ENCODE peak calls at places on chromosome 18, in four cellular contexts. V is mucosa of descending colon; G is body of pancreas; I is CD4-positive, alpha-beta memory T cell. P is an unnamed sample.

GRCh38 chr18:47936975-47937374 is 6.5 kb upstream of the SMAD2 start:
- DNase-seq in V (no peak), G (no peak), I (no peak), P (no peak)

GRCh38 chr18:9578306-9578705 is 36.1 kb downstream of the PPP4R1 start:
- DNase-seq in V (no peak), G (no peak), I (no peak), P (no peak)

GRCh38 chr18:42426496-42427015 is 471.5 kb downstream of the PIK3C3 start:
- DNase-seq in V (no peak), G (no peak), I (no peak), P (no peak)

GRCh38 chr18:9648431-9649163 is 34.2 kb upstream of the PPP4R1 start:
- DNase-seq in V (no peak), G (no peak), I (no peak), P (peak; percentile 22)

GRCh38 chr18:73758446-73758845 is 389.2 kb downstream of the FBXO15 start:
- DNase-seq in V (no peak), G (no peak), I (no peak), P (no peak)

GRCh38 chr18:13797157-13797611 is 26.8 kb upstream of the MC5R start:
- DNase-seq in V (no peak), G (no peak), I (no peak), P (no peak)

GRCh38 chr18:73962251-73962650 is 185.4 kb downstream of the FBXO15 start:
- DNase-seq in V (no peak), G (no peak), I (no peak), P (no peak)

GRCh38 chr18:49459404-49460171 is 857 bp downstream of the DYM start:
- DNase-seq in V (peak; percentile 50), G (peak; percentile 19), I (peak; percentile 21), P (no peak)

GRCh38 chr18:33928226-33928625 is 296.5 kb downstream of the NOL4 start:
- DNase-seq in V (no peak), G (no peak), I (no peak), P (no peak)

GRCh38 chr18:63795611-63796010 is 20.4 kb downstream of the SERPINB7 start:
- DNase-seq in V (no peak), G (no peak), I (no peak), P (no peak)

GRCh38 chr18:42113529-42114191 is 158.6 kb downstream of the PIK3C3 start:
- DNase-seq in V (no peak), G (no peak), I (no peak), P (no peak)

GRCh38 chr18:48300463-48300961 is 108.7 kb downstream of the ZBTB7C start:
- DNase-seq in V (peak; percentile 72), G (peak; percentile 13), I (no peak), P (no peak)

GRCh38 chr18:62781893-62782292 is 66.6 kb downstream of the PHLPP1 start:
- DNase-seq in V (no peak), G (peak; percentile 7), I (no peak), P (no peak)

GRCh38 chr18:12377556-12378553 is 828 bp upstream of the AFG3L2 start:
- DNase-seq in V (no peak), G (no peak), I (no peak), P (no peak)

GRCh38 chr18:79971211-79971952 is 6.9 kb downstream of the HSBP1L1 start:
- DNase-seq in V (no peak), G (no peak), I (no peak), P (no peak)

DNA sequence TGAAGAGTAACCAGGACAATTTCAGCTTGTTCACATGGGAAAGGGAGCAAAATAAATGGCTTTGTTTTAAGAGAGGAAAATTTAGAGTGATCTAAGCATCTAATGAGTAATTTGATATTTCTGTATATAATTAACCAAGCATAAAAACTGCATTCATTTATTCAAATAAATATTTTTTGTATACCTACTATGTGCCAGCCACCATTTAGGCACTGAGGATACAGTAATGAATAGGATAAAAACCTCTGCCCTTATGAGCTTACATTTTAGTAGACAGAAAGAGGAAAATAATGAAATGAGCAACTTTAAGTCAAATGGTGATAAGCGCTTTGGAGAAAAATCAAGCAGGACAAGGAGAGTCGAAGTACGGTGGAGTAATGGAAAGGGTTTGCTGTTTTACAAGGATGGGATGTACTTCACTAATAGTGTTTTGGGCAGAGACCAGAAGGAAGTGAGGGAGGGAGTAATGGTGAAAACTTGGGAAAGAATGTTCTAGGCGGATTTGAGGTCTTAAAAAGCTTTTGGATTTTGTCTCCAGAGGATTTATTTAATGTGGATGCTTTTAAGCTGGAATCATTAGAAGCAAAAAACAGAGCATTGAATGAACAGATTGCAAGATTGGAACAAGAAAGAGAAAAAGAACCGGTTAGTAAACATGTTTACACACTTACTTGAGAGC is 17.4 kb downstream of the NDC80 start:
- DNase-seq in V (no peak), G (no peak), I (no peak), P (no peak)
- H3K4me3 ChIP-seq in V (no peak overlapping the region), G (no peak overlapping the region), I (no peak overlapping the region), P (no peak overlapping the region)

GRCh38 chr18:57353137-57353939 is 981 bp downstream of the ST8SIA3 start:
- DNase-seq in V (no peak), G (peak; percentile 30), I (no peak), P (no peak)
- H3K4me3 ChIP-seq in V (no peak overlapping the region), G (no peak overlapping the region), I (no peak overlapping the region), P (no peak overlapping the region)

GRCh38 chr18:24862225-24862893 is 401.9 kb downstream of the HRH4 start:
- DNase-seq in V (no peak), G (no peak), I (no peak), P (no peak)
- H3K4me3 ChIP-seq in V (no peak overlapping the region), G (no peak overlapping the region), I (no peak overlapping the region), P (no peak overlapping the region)

GRCh38 chr18:499351-500229 is 911 bp downstream of the COLEC12 start:
- DNase-seq in V (no peak), G (no peak), I (no peak), P (no peak)
- H3K4me3 ChIP-seq in V (no peak overlapping the region), G (no peak overlapping the region), I (no peak overlapping the region), P (no peak overlapping the region)

GRCh38 chr18:76927216-76927725 is 104.9 kb downstream of the ZNF236 start:
- DNase-seq in V (no peak), G (no peak), I (no peak), P (no peak)
- H3K4me3 ChIP-seq in V (no peak overlapping the region), G (no peak overlapping the region), I (no peak overlapping the region), P (no peak overlapping the region)